ENCODE peak calls at places on chromosomes 3 and 15, in six cellular contexts. O, U, M, J, E and D are unnamed samples. For H3K27me3, the result is how much of the 10 kb centered on the place peaks cover.

GRCh38 chr3:155229086-155229485 is 64.4 kb downstream of the STRIT1 start:
- DNase-seq in O (no peak), U (no peak), M (no peak), J (no peak), E (no peak), D (no peak)

GRCh38 chr3:13103416-13104058 is 30.3 kb upstream of the IQSEC1 start:
- DNase-seq in O (no peak), U (no peak), M (no peak), J (no peak), E (no peak), D (no peak)

GRCh38 chr3:183298708-183299153 is 45.7 kb downstream of the B3GNT5 start:
- DNase-seq in O (peak), U (no peak), M (peak), J (peak), E (no peak), D (no peak)

GRCh38 chr3:65596511-65597224 is 442.1 kb downstream of the MAGI1 start:
- DNase-seq in O (no peak), U (no peak), M (no peak), J (no peak), E (no peak), D (no peak)

GRCh38 chr3:105066106-105066839 is 300.4 kb upstream of the ALCAM start:
- DNase-seq in O (no peak), U (no peak), M (no peak), J (no peak), E (no peak), D (no peak)

GRCh38 chr3:14216257-14217048 is 37.8 kb downstream of the LSM3 start:
- DNase-seq in O (no peak), U (no peak), M (no peak), J (peak), E (no peak), D (peak)

GRCh38 chr3:113839551-113839950 is 963 bp downstream of the GRAMD1C start:
- DNase-seq in O (no peak), U (no peak), M (no peak), J (no peak), E (no peak), D (no peak)

GRCh38 chr15:36407647-36408046 is 171.8 kb upstream of the CDIN1 start:
- DNase-seq in O (no peak), U (no peak), M (no peak), J (no peak), E (no peak), D (no peak)

GRCh38 chr3:183812746-183813445 is 12.5 kb downstream of the MAP6D1 start:
- DNase-seq in O (no peak), U (no peak), M (no peak), J (no peak), E (no peak), D (no peak)

DNA sequence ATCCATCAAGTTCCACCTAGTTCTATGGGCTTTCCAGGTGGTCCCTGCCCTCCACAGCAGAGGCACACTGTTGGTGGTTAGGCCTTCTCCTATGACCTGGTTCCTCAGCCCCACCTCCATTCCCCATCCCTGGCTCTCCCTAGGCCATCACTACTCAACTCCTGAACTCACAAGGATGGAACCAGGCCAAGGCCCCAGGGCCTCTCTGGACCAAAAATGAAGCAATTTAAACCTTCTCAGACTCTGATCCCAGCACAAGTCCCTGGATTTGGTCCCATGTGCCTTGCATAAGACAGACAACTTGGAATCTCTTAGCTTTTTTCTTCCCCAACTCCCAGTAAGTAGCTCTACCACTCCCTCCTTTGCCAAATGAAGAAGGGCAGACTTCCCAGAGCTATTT is 14.4 kb upstream of the ACAN start:
- DNase-seq in O (no peak), U (no peak), M (no peak), J (no peak), E (no peak), D (no peak)
- H3K27me3 ChIP-seq in O (under half), U (under half), M (under half), J (under half), E (under half), D (under half)

GRCh38 chr3:43963208-43963607 is 272.5 kb downstream of the ABHD5 start:
- DNase-seq in O (no peak), U (no peak), M (no peak), J (no peak), E (no peak), D (no peak)
- H3K27me3 ChIP-seq in O (under half), U (under half), M (under half), J (under half), E (under half), D (under half)

GRCh38 chr15:92843819-92844218 is 56.3 kb upstream of the CHD2 start:
- DNase-seq in O (no peak), U (no peak), M (no peak), J (no peak), E (peak), D (no peak)
- H3K27me3 ChIP-seq in O (under half), U (under half), M (under half), J (under half), E (under half), D (under half)

DNA sequence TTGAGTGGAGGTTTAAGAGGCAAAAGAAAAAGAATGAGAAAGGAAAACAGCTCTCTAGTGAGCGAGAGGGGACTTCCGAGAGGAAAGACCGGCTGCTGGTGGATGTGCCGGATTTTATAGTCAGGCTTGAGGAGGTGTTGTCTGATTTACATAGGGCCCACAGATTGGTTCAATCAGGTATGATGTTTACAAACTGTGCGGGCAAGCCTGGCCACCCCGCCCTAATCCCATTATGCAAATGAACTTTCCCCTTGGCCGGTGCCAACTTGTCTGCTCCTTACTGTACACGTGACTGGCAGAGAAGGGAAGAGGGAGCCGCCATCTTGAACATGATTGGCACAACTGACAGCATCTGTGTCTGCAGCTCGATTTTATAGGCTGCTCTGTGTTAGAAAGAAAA is 44.7 kb downstream of the FAM43A start:
- DNase-seq in O (peak), U (no peak), M (no peak), J (no peak), E (no peak), D (no peak)
- H3K27me3 ChIP-seq in O (under half), U (under half), M (under half), J (under half), E (under half), D (under half)

GRCh38 chr3:138933981-138934691 is 12.8 kb downstream of the FOXL2 start:
- DNase-seq in O (no peak), U (no peak), M (peak), J (no peak), E (no peak), D (no peak)

GRCh38 chr3:138936763-138937689 is 9.9 kb downstream of the FOXL2 start:
- DNase-seq in O (no peak), U (no peak), M (no peak), J (no peak), E (no peak), D (no peak)

GRCh38 chr3:138935864-138936762 is 10.8 kb downstream of the FOXL2 start:
- DNase-seq in O (peak), U (peak), M (peak), J (peak), E (peak), D (peak)

GRCh38 chr3:138937690-138938055 is 9.3 kb downstream of the FOXL2 start:
- DNase-seq in O (no peak), U (no peak), M (peak), J (peak), E (no peak), D (no peak)

DNA sequence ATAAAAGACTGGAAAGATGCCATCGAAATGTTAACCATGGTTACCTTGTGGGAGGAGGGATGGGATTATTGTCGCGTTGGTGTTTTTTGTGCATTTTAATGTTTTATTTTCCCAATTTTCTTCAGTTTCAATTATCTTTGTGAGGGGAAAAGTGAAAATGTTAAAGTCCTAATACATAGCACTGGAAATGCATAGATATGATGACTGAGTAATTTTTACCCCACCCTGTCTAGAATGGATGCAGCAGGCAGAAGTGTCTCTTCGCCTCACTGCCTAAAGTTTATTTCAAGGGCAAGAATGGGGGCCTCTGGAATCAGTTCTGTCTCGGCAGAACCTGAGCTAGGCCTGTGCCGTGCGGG is 11.5 kb downstream of the FOXL2 start:
- DNase-seq in O (no peak), U (no peak), M (no peak), J (no peak), E (no peak), D (no peak)
- H3K27me3 ChIP-seq in O (half or more), U (under half), M (half or more), J (half or more), E (half or more), D (under half)

GRCh38 chr3:10382892-10383849 is 62.3 kb upstream of the SEC13 start:
- DNase-seq in O (no peak), U (no peak), M (no peak), J (no peak), E (no peak), D (no peak)

GRCh38 chr3:10384541-10385360 is 63.8 kb upstream of the SEC13 start:
- DNase-seq in O (no peak), U (no peak), M (no peak), J (no peak), E (no peak), D (no peak)

GRCh38 chr3:10387881-10388621 is 67.1 kb upstream of the SEC13 start:
- DNase-seq in O (no peak), U (no peak), M (no peak), J (no peak), E (no peak), D (no peak)

GRCh38 chr3:10383850-10384248 is 62.9 kb upstream of the SEC13 start:
- DNase-seq in O (no peak), U (no peak), M (no peak), J (no peak), E (no peak), D (no peak)

GRCh38 chr3:10386121-10386520 is 65.2 kb upstream of the SEC13 start:
- DNase-seq in O (no peak), U (no peak), M (no peak), J (no peak), E (no peak), D (no peak)
- H3K27me3 ChIP-seq in O (under half), U (under half), M (under half), J (under half), E (under half), D (under half)

GRCh38 chr3:187689984-187690383 is 12.4 kb downstream of the RTP2 start:
- DNase-seq in O (no peak), U (no peak), M (no peak), J (no peak), E (no peak), D (no peak)
- H3K27me3 ChIP-seq in O (under half), U (under half), M (under half), J (under half), E (under half), D (under half)